ENCODE peak calls at places on chromosomes 16 and 17, in seven cellular contexts. I is stomach, P is H1, V is IMR-90, A is adrenal gland, R is heart left ventricle, H is breast epithelium. Z is an unnamed sample.

GRCh38 chr16:7363397-7364053 is 30.9 kb downstream of the RBFOX1 start:
- DNase-seq in I (peak), P (no peak), V (no peak), A (peak), R (peak), H (no peak), Z (no peak)

GRCh38 chr17:521168-521525 is 168.5 kb upstream of the RPH3AL start:
- DNase-seq in I (no peak), P (no peak), V (peak), A (no peak), R (no peak), H (no peak), Z (no peak)

GRCh38 chr16:2751577-2752034 is 832 bp upstream of the SRRM2 start:
- DNase-seq in I (no peak), P (no peak), V (no peak), A (no peak), R (peak), H (no peak), Z (no peak)

GRCh38 chr16:17555176-17555575 is 84.4 kb upstream of the XYLT1 start:
- DNase-seq in I (no peak), P (no peak), V (peak), A (no peak), R (no peak), H (no peak), Z (no peak)

GRCh38 chr16:87344931-87345631 is 27.9 kb upstream of the C16orf95 start:
- DNase-seq in I (peak), P (no peak), V (no peak), A (no peak), R (peak), H (no peak), Z (peak)

GRCh38 chr16:6016530-6017184 is 919.1 kb upstream of the EEF2KMT start:
- DNase-seq in I (no peak), P (no peak), V (no peak), A (no peak), R (no peak), H (no peak), Z (no peak)

GRCh38 chr17:40819528-40820125 is 2.8 kb downstream of the KRT10 start:
- DNase-seq in I (no peak), P (no peak), V (peak), A (no peak), R (no peak), H (no peak), Z (no peak)

GRCh38 chr17:72385482-72385881 is 264.7 kb downstream of the SOX9 start:
- DNase-seq in I (no peak), P (no peak), V (no peak), A (no peak), R (no peak), H (no peak), Z (no peak)

GRCh38 chr17:324151-324571 is 28.4 kb downstream of the RPH3AL start:
- DNase-seq in I (no peak), P (peak), V (no peak), A (no peak), R (no peak), H (no peak), Z (no peak)

GRCh38 chr16:30382398-30383015 is at the start of gene SEPTIN1:
- DNase-seq in I (no peak), P (no peak), V (no peak), A (no peak), R (no peak), H (no peak), Z (no peak)

GRCh38 chr16:48373258-48374050 is 11.8 kb downstream of the SIAH1 start:
- DNase-seq in I (no peak), P (no peak), V (peak), A (no peak), R (no peak), H (no peak), Z (no peak)

GRCh38 chr17:36755586-36755985 is 154.2 kb downstream of the MRM1 start:
- DNase-seq in I (no peak), P (peak), V (no peak), A (no peak), R (no peak), H (no peak), Z (no peak)

GRCh38 chr16:80620656-80621605 is 80.1 kb downstream of the DYNLRB2 start:
- DNase-seq in I (no peak), P (no peak), V (no peak), A (no peak), R (no peak), H (no peak), Z (no peak)

GRCh38 chr16:85471469-85472431 is 141.4 kb upstream of the GSE1 start:
- DNase-seq in I (peak), P (no peak), V (no peak), A (no peak), R (no peak), H (peak), Z (no peak)

GRCh38 chr17:44110011-44110686 is 13.3 kb downstream of the HDAC5 start:
- DNase-seq in I (no peak), P (no peak), V (no peak), A (no peak), R (no peak), H (no peak), Z (no peak)

GRCh38 chr17:44108440-44109311 is 14.8 kb downstream of the HDAC5 start:
- DNase-seq in I (peak), P (no peak), V (peak), A (peak), R (peak), H (peak), Z (peak)

GRCh38 chr17:44106801-44107200 is 16.6 kb downstream of the HDAC5 start:
- DNase-seq in I (no peak), P (no peak), V (no peak), A (no peak), R (no peak), H (no peak), Z (no peak)

GRCh38 chr17:44110823-44111633 is 12.4 kb downstream of the HDAC5 start:
- DNase-seq in I (peak), P (peak), V (peak), A (peak), R (peak), H (peak), Z (peak)

GRCh38 chr17:44109312-44109630 is 14.2 kb downstream of the HDAC5 start:
- DNase-seq in I (no peak), P (no peak), V (no peak), A (no peak), R (no peak), H (no peak), Z (no peak)
- H3K4me3 ChIP-seq in I (no peak), P (no peak), V (peak), A (no peak), R (peak), H (no peak), Z (no peak)

DNA sequence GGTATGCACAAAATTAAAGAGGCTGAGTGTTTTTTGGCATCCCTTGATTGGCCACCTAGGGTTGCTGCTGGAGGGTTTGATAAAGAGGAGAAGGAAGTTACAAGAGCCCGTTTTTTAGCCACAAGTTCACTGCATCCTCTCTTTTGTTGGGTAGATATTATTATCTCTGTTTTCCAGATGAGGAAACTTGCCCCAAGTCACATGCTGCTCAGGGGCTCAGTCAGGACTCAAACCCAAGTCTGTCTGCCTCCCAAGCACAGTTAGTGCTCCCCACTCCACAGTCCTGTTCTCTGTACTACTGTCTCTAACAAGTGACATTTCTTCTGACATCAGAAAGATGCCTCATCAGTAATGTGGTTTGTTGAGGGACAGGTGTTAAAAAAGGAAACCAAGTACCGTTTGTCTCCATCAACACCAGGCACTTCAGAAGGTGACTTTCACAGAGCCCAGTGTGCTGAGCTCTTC is 1.4 kb downstream of the NT5M start:
- DNase-seq in I (no peak), P (no peak), V (no peak), A (no peak), R (no peak), H (no peak), Z (no peak)
- TF ChIP-seq POLR2A in I (no peak), P (no peak), V (no peak), A (no peak), R (no peak), H (no peak), Z (no peak)

GRCh38 chr17:17784599-17785264 is 52.1 kb downstream of the SREBF1 start:
- DNase-seq in I (peak), P (no peak), V (no peak), A (no peak), R (no peak), H (no peak), Z (no peak)
- TF ChIP-seq CTCF in I (peak), P (no peak), V (peak), A (peak), R (peak), H (no peak), Z (no peak)

DNA sequence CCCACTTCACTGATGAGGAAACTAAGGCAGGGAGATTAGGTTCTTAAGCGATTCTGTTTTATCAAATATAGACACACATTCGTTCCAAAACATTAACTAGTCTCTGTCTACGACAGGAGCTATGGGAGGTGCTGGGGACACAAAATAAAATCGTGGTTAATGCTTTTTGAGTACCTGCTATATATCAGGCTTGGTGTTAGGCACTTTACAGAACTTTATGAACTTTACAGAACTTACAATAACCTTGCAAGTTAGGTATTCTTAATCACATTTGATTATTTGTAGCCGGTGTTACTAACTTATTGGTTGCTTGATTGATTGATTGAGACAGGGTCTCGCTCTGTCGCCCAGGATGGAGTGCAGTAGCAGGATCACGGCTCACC is 538 bp upstream of the HEATR3 start:
- DNase-seq in I (no peak), P (no peak), V (no peak), A (no peak), R (no peak), H (no peak), Z (no peak)
- H3K4me3 ChIP-seq in I (peak), P (peak), V (peak), A (no peak), R (peak), H (peak), Z (peak)

DNA sequence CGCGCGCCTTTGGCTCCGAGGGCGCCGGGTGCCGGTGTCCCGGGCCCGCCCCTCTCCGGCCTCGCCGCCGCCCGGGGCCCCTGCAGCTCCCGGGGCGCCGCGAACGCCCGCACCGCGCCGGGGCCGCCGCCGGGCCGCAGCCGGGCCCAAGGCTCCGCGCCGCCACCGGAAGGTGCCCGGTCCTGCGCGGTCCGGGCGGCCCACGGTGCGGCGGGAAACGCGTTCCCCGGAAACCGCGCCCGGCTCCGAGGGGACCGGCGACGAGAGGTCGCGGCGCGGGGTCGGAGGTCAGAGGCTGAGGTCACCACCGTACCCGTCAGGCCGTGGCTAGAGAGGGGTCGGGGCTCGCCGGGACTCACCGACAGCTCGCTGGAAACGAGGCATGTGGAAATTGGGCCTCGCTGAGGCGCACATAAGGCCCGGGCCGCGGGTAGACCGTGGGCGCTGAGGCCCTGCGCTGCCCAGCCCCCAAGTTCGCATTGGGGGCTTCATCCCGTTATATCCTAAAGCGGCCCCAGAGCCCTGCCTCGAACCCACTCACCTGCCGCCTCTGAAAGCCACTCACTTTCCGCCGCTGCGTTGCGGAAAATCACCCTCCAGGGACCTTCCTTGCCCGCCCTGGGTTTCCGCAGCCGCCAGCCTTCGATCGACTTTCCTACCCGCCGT is at the start of gene DUS1L:
- DNase-seq in I (peak), P (peak), V (peak), A (peak), R (peak), H (no peak), Z (peak)
- TF ChIP-seq POLR2A in I (no peak), P (no peak), V (no peak), A (peak), R (no peak), H (no peak), Z (peak)

GRCh38 chr17:48998557-48999440 is 1.6 kb downstream of the IGF2BP1 start:
- DNase-seq in I (no peak), P (no peak), V (peak), A (no peak), R (no peak), H (no peak), Z (no peak)
- TF ChIP-seq CTCF in I (no peak), P (no peak), V (peak), A (no peak), R (no peak), H (no peak), Z (no peak)

Z was measured in uterus.